ENCODE peak calls at places on chromosomes 13 and 19, in ten cellular contexts. V, D, B, Q, J, L, O, F, M and H are unnamed samples.

GRCh38 chr19:4534836-4535658 is at the start of gene PLIN5:
- DNase-seq in V (peak), D (no peak), B (peak), Q (peak), J (no peak), L (peak), O (peak), F (peak), M (peak), H (peak)

GRCh38 chr13:28741080-28741479 is 22.3 kb upstream of the SLC46A3 start:
- DNase-seq in V (no peak), D (no peak), B (no peak), Q (no peak), J (no peak), L (no peak), O (no peak), F (no peak), M (no peak), H (no peak)

GRCh38 chr13:73934215-73934623 is 200.0 kb downstream of the KLF12 start:
- DNase-seq in V (no peak), D (no peak), B (no peak), Q (no peak), J (no peak), L (no peak), O (no peak), F (no peak), M (no peak), H (no peak)

GRCh38 chr19:45446295-45446694 is 21.5 kb upstream of the FOSB start:
- DNase-seq in V (no peak), D (peak), B (no peak), Q (no peak), J (no peak), L (peak), O (no peak), F (no peak), M (no peak), H (no peak)

GRCh38 chr13:40200273-40200978 is 466.0 kb downstream of the FOXO1 start:
- DNase-seq in V (no peak), D (no peak), B (no peak), Q (no peak), J (no peak), L (no peak), O (no peak), F (no peak), M (no peak), H (no peak)

GRCh38 chr13:114211446-114211845 is 23.3 kb upstream of the CDC16 start:
- DNase-seq in V (no peak), D (no peak), B (no peak), Q (no peak), J (no peak), L (no peak), O (no peak), F (no peak), M (no peak), H (no peak)

GRCh38 chr19:53772943-53773342 is 51.2 kb downstream of the NLRP12 start:
- DNase-seq in V (peak), D (peak), B (no peak), Q (peak), J (peak), L (peak), O (peak), F (peak), M (peak), H (peak)

GRCh38 chr13:108083056-108083455 is 132.3 kb downstream of the LIG4 start:
- DNase-seq in V (no peak), D (no peak), B (no peak), Q (no peak), J (no peak), L (no peak), O (no peak), F (no peak), M (no peak), H (no peak)

GRCh38 chr13:112933649-112934048 is 35.4 kb upstream of the MCF2L start:
- DNase-seq in V (no peak), D (no peak), B (no peak), Q (no peak), J (no peak), L (no peak), O (no peak), F (no peak), M (no peak), H (no peak)

GRCh38 chr19:29662604-29663404 is 2.5 kb upstream of the PLEKHF1 start:
- DNase-seq in V (no peak), D (no peak), B (peak), Q (peak), J (no peak), L (no peak), O (no peak), F (peak), M (peak), H (no peak)